ENCODE peak calls at places on chromosomes 4 and X, in nine cellular contexts. M, X, L, C, E, R, N, Q and V are unnamed samples.

GRCh38 chr4:148367756-148368155 is 74.5 kb downstream of the NR3C2 start:
- DNase-seq in Q (no peak), E (no peak), N (no peak), M (no peak), X (no peak), L (no peak), C (no peak), R (no peak), V (no peak)

GRCh38 chr4:7905461-7905915 is 34.2 kb downstream of the AFAP1 start:
- DNase-seq in C (no peak), M (no peak), N (no peak), R (no peak), L (peak; percentile 46), E (no peak), Q (no peak), X (no peak), V (no peak)

GRCh38 chr4:6916587-6917444 is 7.2 kb downstream of the TBC1D14 start:
- DNase-seq in C (peak; percentile 68), E (peak; percentile 60), M (peak; percentile 47), R (peak; percentile 89), Q (no peak), N (peak; percentile 40), L (no peak), X (no peak), V (peak; percentile 66)

GRCh38 chr4:70365479-70365878 is 4.9 kb downstream of the SMR3A start:
- DNase-seq in C (peak; percentile 49), E (no peak), Q (no peak), X (no peak), L (no peak), M (no peak), N (no peak), R (no peak), V (no peak)

GRCh38 chr4:16125571-16126445 is 42.0 kb upstream of the PROM1 start:
- DNase-seq in E (no peak), N (no peak), L (no peak), X (no peak), R (no peak), Q (no peak), C (no peak), M (peak; percentile 1), V (no peak)

GRCh38 chr4:81038636-81039350 is 8.3 kb downstream of the BMP3 start:
- DNase-seq in E (no peak), M (no peak), L (no peak), N (no peak), X (no peak), R (no peak), C (no peak), Q (no peak), V (no peak)

GRCh38 chr4:4969298-4969697 is 50.0 kb downstream of the CYTL1 start:
- DNase-seq in L (peak; percentile 78), E (no peak), Q (no peak), M (no peak), R (no peak), N (no peak), C (peak; percentile 16), X (no peak), V (no peak)

GRCh38 chrX:153474718-153475117 is 4.3 kb upstream of the HAUS7 start:
- DNase-seq in C (no peak), E (peak; percentile 47), M (peak; percentile 84), X (peak; percentile 88), R (peak; percentile 93), L (peak; percentile 81), N (peak; percentile 56), Q (no peak), V (peak; percentile 69)

GRCh38 chr4:19791422-19792113 is 460.1 kb upstream of the SLIT2 start:
- DNase-seq in C (no peak), E (no peak), L (no peak), R (no peak), Q (no peak), X (no peak), M (peak; percentile 64), N (no peak), V (peak; percentile 83)

GRCh38 chrX:1493317-1493856 is 40.7 kb upstream of the ASMTL start:
- DNase-seq in E (no peak), Q (peak; percentile 61), N (no peak), L (no peak), C (no peak), X (no peak), R (peak; percentile 45), M (no peak), V (no peak)

GRCh38 chr4:2084316-2084715 is 25.2 kb downstream of the NAT8L start:
- DNase-seq in C (no peak), R (peak; percentile 64), Q (no peak), M (no peak), E (no peak), N (no peak), L (no peak), X (peak; percentile 57), V (no peak)

GRCh38 chr4:72006576-72006975 is 25.2 kb upstream of the NPFFR2 start:
- DNase-seq in E (no peak), M (peak; percentile 8), L (no peak), R (no peak), N (no peak), X (no peak), C (peak; percentile 61), Q (no peak), V (peak; percentile 84)